ENCODE peak calls at places on chromosomes 3 and 15, in nine cellular contexts. One of them, this sample, is unnamed.

GRCh38 chr3:182294256-182294655 is 499.0 kb upstream of the ATP11B start:
- DNase-seq in A549: no peak
- DNase-seq in heart left ventricle: no peak
- DNase-seq in psoas muscle: no peak
- DNase-seq in small intestine: no peak
- DNase-seq in CD8-positive, alpha-beta memory T cell: no peak
- DNase-seq in SJSA1: peak
- DNase-seq in stomach: no peak
- DNase-seq in thoracic aorta: no peak
- DNase-seq in this sample: no peak

GRCh38 chr3:45545476-45545875 is 49.1 kb upstream of the LIMD1 start:
- DNase-seq in A549: peak
- DNase-seq in heart left ventricle: peak
- DNase-seq in psoas muscle: peak
- DNase-seq in small intestine: no peak
- DNase-seq in CD8-positive, alpha-beta memory T cell: no peak
- DNase-seq in SJSA1: peak
- DNase-seq in stomach: no peak
- DNase-seq in thoracic aorta: peak
- DNase-seq in this sample: peak

GRCh38 chr3:14322001-14322400 is 80.4 kb upstream of the SLC6A6 start:
- DNase-seq in A549: no peak
- DNase-seq in heart left ventricle: no peak
- DNase-seq in psoas muscle: no peak
- DNase-seq in small intestine: no peak
- DNase-seq in CD8-positive, alpha-beta memory T cell: no peak
- DNase-seq in SJSA1: no peak
- DNase-seq in stomach: no peak
- DNase-seq in thoracic aorta: no peak
- DNase-seq in this sample: no peak

GRCh38 chr15:90697180-90697579 is 20.0 kb upstream of the BLM start:
- DNase-seq in A549: no peak
- DNase-seq in heart left ventricle: no peak
- DNase-seq in psoas muscle: no peak
- DNase-seq in small intestine: no peak
- DNase-seq in CD8-positive, alpha-beta memory T cell: no peak
- DNase-seq in SJSA1: no peak
- DNase-seq in stomach: no peak
- DNase-seq in thoracic aorta: no peak
- DNase-seq in this sample: no peak

GRCh38 chr3:73681610-73682009 is 56.9 kb upstream of the PDZRN3 start:
- DNase-seq in A549: no peak
- DNase-seq in heart left ventricle: no peak
- DNase-seq in psoas muscle: no peak
- DNase-seq in small intestine: no peak
- DNase-seq in CD8-positive, alpha-beta memory T cell: no peak
- DNase-seq in SJSA1: no peak
- DNase-seq in stomach: no peak
- DNase-seq in thoracic aorta: no peak
- DNase-seq in this sample: no peak

GRCh38 chr3:48034000-48034516 is 17.8 kb upstream of the MAP4 start:
- DNase-seq in A549: no peak
- DNase-seq in heart left ventricle: no peak
- DNase-seq in psoas muscle: no peak
- DNase-seq in small intestine: no peak
- DNase-seq in CD8-positive, alpha-beta memory T cell: no peak
- DNase-seq in SJSA1: no peak
- DNase-seq in stomach: no peak
- DNase-seq in thoracic aorta: no peak
- DNase-seq in this sample: no peak

GRCh38 chr15:61195116-61196002 is 33.7 kb downstream of the RORA start:
- DNase-seq in A549: peak
- DNase-seq in heart left ventricle: no peak
- DNase-seq in psoas muscle: no peak
- DNase-seq in small intestine: peak
- DNase-seq in CD8-positive, alpha-beta memory T cell: no peak
- DNase-seq in SJSA1: no peak
- DNase-seq in stomach: no peak
- DNase-seq in thoracic aorta: no peak
- DNase-seq in this sample: peak

GRCh38 chr3:67704322-67704721 is 49.9 kb upstream of the SUCLG2 start:
- DNase-seq in A549: no peak
- DNase-seq in heart left ventricle: no peak
- DNase-seq in psoas muscle: no peak
- DNase-seq in small intestine: peak
- DNase-seq in CD8-positive, alpha-beta memory T cell: peak
- DNase-seq in SJSA1: no peak
- DNase-seq in stomach: no peak
- DNase-seq in thoracic aorta: no peak
- DNase-seq in this sample: no peak

GRCh38 chr3:72604287-72604686 is 244.0 kb downstream of the SHQ1 start:
- DNase-seq in A549: no peak
- DNase-seq in heart left ventricle: no peak
- DNase-seq in psoas muscle: no peak
- DNase-seq in small intestine: no peak
- DNase-seq in CD8-positive, alpha-beta memory T cell: no peak
- DNase-seq in SJSA1: no peak
- DNase-seq in stomach: no peak
- DNase-seq in thoracic aorta: no peak
- DNase-seq in this sample: no peak

GRCh38 chr3:72601983-72602382 is 246.3 kb downstream of the SHQ1 start:
- DNase-seq in A549: no peak
- DNase-seq in heart left ventricle: no peak
- DNase-seq in psoas muscle: no peak
- DNase-seq in small intestine: no peak
- DNase-seq in CD8-positive, alpha-beta memory T cell: no peak
- DNase-seq in SJSA1: no peak
- DNase-seq in stomach: no peak
- DNase-seq in thoracic aorta: no peak
- DNase-seq in this sample: no peak

GRCh38 chr3:72601049-72601448 is 247.2 kb downstream of the SHQ1 start:
- DNase-seq in A549: no peak
- DNase-seq in heart left ventricle: no peak
- DNase-seq in psoas muscle: no peak
- DNase-seq in small intestine: no peak
- DNase-seq in CD8-positive, alpha-beta memory T cell: no peak
- DNase-seq in SJSA1: no peak
- DNase-seq in stomach: no peak
- DNase-seq in thoracic aorta: no peak
- DNase-seq in this sample: peak

DNA sequence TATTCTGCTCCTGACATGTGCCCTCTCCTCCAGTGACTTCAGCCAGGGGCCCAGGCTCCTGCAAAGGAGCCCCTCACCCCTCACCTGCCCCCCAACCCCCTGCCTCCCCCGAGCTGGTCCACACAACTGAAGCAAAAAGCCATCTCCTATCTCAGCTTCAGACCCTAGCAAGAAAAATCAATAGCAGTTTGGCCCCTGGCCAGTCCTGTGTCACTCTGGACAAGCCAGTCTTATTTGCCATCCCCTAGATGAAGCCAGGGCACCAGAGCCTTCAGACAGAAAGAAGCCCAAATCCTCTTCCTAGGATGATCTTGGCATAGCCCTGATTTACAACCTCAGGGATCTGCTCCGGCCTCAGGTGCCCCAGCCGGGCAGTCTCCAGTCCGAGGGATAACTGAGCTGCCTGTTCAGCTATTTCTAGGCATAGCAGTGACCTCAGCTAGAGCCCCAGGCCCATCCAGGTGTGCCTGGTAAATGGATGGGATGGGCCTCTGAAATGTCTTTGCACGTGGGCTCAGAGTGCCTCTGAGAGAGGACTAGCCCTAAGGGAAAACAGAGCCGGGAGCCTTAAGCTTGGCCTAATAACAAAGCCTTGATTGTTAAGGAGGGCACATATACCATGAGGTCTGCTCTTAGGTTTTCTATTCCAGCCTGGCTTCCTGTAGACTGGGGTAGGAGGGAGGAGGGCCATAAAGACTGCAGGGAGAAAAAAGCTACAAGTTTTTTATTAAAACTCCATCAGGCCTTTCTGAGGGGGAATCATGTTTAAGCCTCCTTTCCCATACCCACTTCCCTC is 242.0 kb downstream of the SHQ1 start:
- DNase-seq in A549: no peak
- DNase-seq in heart left ventricle: no peak
- DNase-seq in psoas muscle: no peak
- DNase-seq in small intestine: no peak
- DNase-seq in CD8-positive, alpha-beta memory T cell: no peak
- DNase-seq in SJSA1: no peak
- DNase-seq in stomach: no peak
- DNase-seq in thoracic aorta: no peak
- DNase-seq in this sample: peak
- H3K27ac ChIP-seq in A549: no peak
- H3K27ac ChIP-seq in heart left ventricle: no peak
- H3K27ac ChIP-seq in psoas muscle: no peak
- H3K27ac ChIP-seq in small intestine: no peak
- H3K27ac ChIP-seq in CD8-positive, alpha-beta memory T cell: no peak
- H3K27ac ChIP-seq in SJSA1: no peak
- H3K27ac ChIP-seq in stomach: no peak
- H3K27ac ChIP-seq in thoracic aorta: no peak
- H3K27ac ChIP-seq in this sample: peak

GRCh38 chr3:42685891-42686820 is 819 bp downstream of the KLHL40 start:
- DNase-seq in A549: no peak
- DNase-seq in heart left ventricle: peak
- DNase-seq in psoas muscle: peak
- DNase-seq in small intestine: no peak
- DNase-seq in CD8-positive, alpha-beta memory T cell: no peak
- DNase-seq in SJSA1: no peak
- DNase-seq in stomach: no peak
- DNase-seq in thoracic aorta: no peak
- DNase-seq in this sample: peak

GRCh38 chr3:42686832-42687650 is 1.7 kb downstream of the KLHL40 start:
- DNase-seq in A549: no peak
- DNase-seq in heart left ventricle: peak
- DNase-seq in psoas muscle: no peak
- DNase-seq in small intestine: no peak
- DNase-seq in CD8-positive, alpha-beta memory T cell: no peak
- DNase-seq in SJSA1: no peak
- DNase-seq in stomach: no peak
- DNase-seq in thoracic aorta: no peak
- DNase-seq in this sample: no peak

GRCh38 chr3:42683875-42684593 is 1.3 kb upstream of the KLHL40 start:
- DNase-seq in A549: peak
- DNase-seq in heart left ventricle: peak
- DNase-seq in psoas muscle: peak
- DNase-seq in small intestine: peak
- DNase-seq in CD8-positive, alpha-beta memory T cell: no peak
- DNase-seq in SJSA1: peak
- DNase-seq in stomach: peak
- DNase-seq in thoracic aorta: peak
- DNase-seq in this sample: peak

GRCh38 chr3:42685363-42685881 is at the start of gene KLHL40:
- DNase-seq in A549: no peak
- DNase-seq in heart left ventricle: peak
- DNase-seq in psoas muscle: peak
- DNase-seq in small intestine: no peak
- DNase-seq in CD8-positive, alpha-beta memory T cell: no peak
- DNase-seq in SJSA1: no peak
- DNase-seq in stomach: no peak
- DNase-seq in thoracic aorta: no peak
- DNase-seq in this sample: peak

DNA sequence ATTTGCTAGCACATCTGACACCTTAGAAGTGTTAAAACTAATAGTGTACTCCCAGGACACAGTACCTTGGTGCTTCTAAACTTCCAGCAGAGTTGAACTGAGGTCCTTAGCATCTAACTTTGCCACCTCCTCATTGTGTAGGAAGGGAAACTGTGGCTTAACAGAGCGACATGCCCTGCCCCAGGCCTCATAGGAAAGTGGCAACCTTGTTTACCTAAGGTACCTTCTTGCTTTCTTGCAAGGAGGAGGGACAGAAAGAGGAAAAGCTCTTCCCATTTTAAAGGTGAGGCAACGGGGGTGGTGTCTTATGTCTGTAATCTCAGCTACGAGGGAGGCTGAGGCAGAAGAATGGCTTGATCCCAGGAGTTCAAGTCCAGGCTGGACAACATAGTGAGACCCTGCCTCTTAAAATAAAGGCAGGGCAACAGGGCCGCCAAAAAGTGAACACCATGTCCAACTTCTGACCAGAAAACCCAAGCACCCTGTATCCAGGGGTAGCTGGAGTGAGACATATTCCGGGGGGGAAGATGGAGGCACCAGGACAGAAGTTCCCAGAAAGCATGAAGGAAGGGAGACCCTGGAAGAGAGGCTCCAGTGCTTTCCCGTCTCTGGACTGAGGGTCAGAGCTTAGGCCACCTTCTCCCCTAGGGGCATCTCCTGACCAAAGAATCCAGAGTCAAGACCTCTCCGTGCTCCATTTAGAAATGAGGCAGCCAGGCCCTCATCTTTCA is 540 bp upstream of the KLHL40 start:
- DNase-seq in A549: no peak
- DNase-seq in heart left ventricle: no peak
- DNase-seq in psoas muscle: no peak
- DNase-seq in small intestine: no peak
- DNase-seq in CD8-positive, alpha-beta memory T cell: no peak
- DNase-seq in SJSA1: no peak
- DNase-seq in stomach: no peak
- DNase-seq in thoracic aorta: no peak
- DNase-seq in this sample: no peak
- H3K27ac ChIP-seq in A549: no peak
- H3K27ac ChIP-seq in heart left ventricle: peak
- H3K27ac ChIP-seq in psoas muscle: peak
- H3K27ac ChIP-seq in small intestine: no peak
- H3K27ac ChIP-seq in CD8-positive, alpha-beta memory T cell: no peak
- H3K27ac ChIP-seq in SJSA1: no peak
- H3K27ac ChIP-seq in stomach: no peak
- H3K27ac ChIP-seq in thoracic aorta: peak
- H3K27ac ChIP-seq in this sample: no peak

GRCh38 chr3:122123885-122124284 is 59.6 kb upstream of the CASR start:
- DNase-seq in A549: no peak
- DNase-seq in heart left ventricle: no peak
- DNase-seq in psoas muscle: no peak
- DNase-seq in small intestine: peak
- DNase-seq in CD8-positive, alpha-beta memory T cell: no peak
- DNase-seq in SJSA1: no peak
- DNase-seq in stomach: no peak
- DNase-seq in thoracic aorta: no peak
- DNase-seq in this sample: no peak
- H3K27ac ChIP-seq in A549: no peak
- H3K27ac ChIP-seq in heart left ventricle: no peak
- H3K27ac ChIP-seq in psoas muscle: no peak
- H3K27ac ChIP-seq in small intestine: no peak
- H3K27ac ChIP-seq in CD8-positive, alpha-beta memory T cell: no peak
- H3K27ac ChIP-seq in SJSA1: no peak
- H3K27ac ChIP-seq in stomach: no peak
- H3K27ac ChIP-seq in thoracic aorta: no peak
- H3K27ac ChIP-seq in this sample: no peak

DNA sequence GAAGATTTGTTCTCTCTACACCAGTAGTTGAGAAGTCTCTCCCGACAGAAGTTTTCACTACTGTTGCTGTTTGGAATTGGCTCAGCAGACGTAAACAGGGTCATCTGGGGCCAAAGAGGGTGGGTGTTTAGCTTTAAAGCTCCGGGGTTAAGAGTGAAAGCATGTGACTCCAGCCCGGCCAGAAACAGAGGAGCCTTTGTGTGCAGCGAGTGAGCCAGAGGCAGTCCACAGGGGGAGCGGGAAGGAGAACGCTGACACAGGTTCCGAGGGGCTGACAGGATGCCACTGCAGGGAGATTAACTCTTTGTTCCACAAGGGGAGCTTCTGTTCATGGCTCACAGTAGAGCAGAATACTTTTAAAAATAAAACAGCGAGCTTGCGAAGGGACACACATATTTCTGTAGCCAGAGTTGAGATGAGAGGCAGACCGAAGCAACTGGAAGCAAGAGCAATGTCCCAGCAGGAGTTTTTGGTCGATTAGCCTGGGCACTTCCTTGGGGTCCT is 26.9 kb downstream of the BMF start:
- DNase-seq in A549: peak
- DNase-seq in heart left ventricle: peak
- DNase-seq in psoas muscle: peak
- DNase-seq in small intestine: peak
- DNase-seq in CD8-positive, alpha-beta memory T cell: no peak
- DNase-seq in SJSA1: peak
- DNase-seq in stomach: peak
- DNase-seq in thoracic aorta: no peak
- DNase-seq in this sample: peak
- H3K27ac ChIP-seq in A549: peak
- H3K27ac ChIP-seq in heart left ventricle: peak
- H3K27ac ChIP-seq in psoas muscle: peak
- H3K27ac ChIP-seq in small intestine: peak
- H3K27ac ChIP-seq in CD8-positive, alpha-beta memory T cell: peak
- H3K27ac ChIP-seq in SJSA1: peak
- H3K27ac ChIP-seq in stomach: peak
- H3K27ac ChIP-seq in thoracic aorta: peak
- H3K27ac ChIP-seq in this sample: no peak

This sample was measured in WERI-Rb-1.